ENCODE peak calls at places on chromosomes 12 and 14, in seven cellular contexts. B is kidney epithelial cell, M is fibroblast of the aortic adventitia, Q is AG04450, V is fibroblast of mammary gland, L is fibroblast of lung, T is GM12878. C is an unnamed sample.

GRCh38 chr12:38625306-38625705 is 280.1 kb downstream of the CPNE8 start:
- DNase-seq in B (no peak), M (no peak), Q (no peak), V (no peak), L (no peak), T (no peak), C (no peak)

GRCh38 chr12:108561852-108562347 is 496 bp upstream of the ISCU start:
- DNase-seq in B (no peak), M (no peak), Q (no peak), V (no peak), L (peak), T (no peak), C (no peak)

GRCh38 chr14:95679995-95680735 is 6.1 kb upstream of the TCL1B start:
- DNase-seq in B (no peak), M (no peak), Q (no peak), V (no peak), L (no peak), T (no peak), C (no peak)

GRCh38 chr12:132450391-132451171 is 39.4 kb upstream of the FBRSL1 start:
- DNase-seq in B (no peak), M (no peak), Q (no peak), V (no peak), L (no peak), T (no peak), C (no peak)

GRCh38 chr12:45644521-45644920 is 85.0 kb upstream of the ARID2 start:
- DNase-seq in B (no peak), M (peak), Q (no peak), V (peak), L (peak), T (no peak), C (peak)

GRCh38 chr12:30999723-31000122 is 73.2 kb downstream of the TSPAN11 start:
- DNase-seq in B (no peak), M (no peak), Q (no peak), V (no peak), L (no peak), T (no peak), C (no peak)

GRCh38 chr14:24726480-24726879 is 92.5 kb upstream of the GZMB start:
- DNase-seq in B (no peak), M (no peak), Q (no peak), V (no peak), L (no peak), T (no peak), C (no peak)

GRCh38 chr12:23561536-23561935 is 387.9 kb downstream of the SOX5 start:
- DNase-seq in B (no peak), M (no peak), Q (no peak), V (no peak), L (no peak), T (no peak), C (no peak)

GRCh38 chr14:27242874-27243273 is 645.0 kb upstream of the NOVA1 start:
- DNase-seq in B (no peak), M (no peak), Q (no peak), V (peak), L (no peak), T (no peak), C (peak)

GRCh38 chr12:45762185-45763110 is 32.9 kb downstream of the ARID2 start:
- DNase-seq in B (peak), M (peak), Q (peak), V (peak), L (peak), T (no peak), C (peak)

GRCh38 chr12:120230326-120230973 is 29.5 kb upstream of the RPLP0 start:
- DNase-seq in B (peak), M (peak), Q (peak), V (peak), L (peak), T (no peak), C (peak)

GRCh38 chr12:5379737-5380496 is 52.0 kb upstream of the NTF3 start:
- DNase-seq in B (peak), M (no peak), Q (no peak), V (no peak), L (no peak), T (peak), C (no peak)

GRCh38 chr14:37585101-37585479 is 10.0 kb downstream of the FOXA1 start:
- DNase-seq in B (no peak), M (no peak), Q (no peak), V (no peak), L (no peak), T (no peak), C (no peak)

GRCh38 chr12:71810905-71811304 is 28.7 kb upstream of the TBC1D15 start:
- DNase-seq in B (no peak), M (peak), Q (no peak), V (peak), L (no peak), T (no peak), C (no peak)

GRCh38 chr14:105153739-105154475 is 14.7 kb downstream of the JAG2 start:
- DNase-seq in B (no peak), M (no peak), Q (no peak), V (no peak), L (no peak), T (no peak), C (no peak)

GRCh38 chr12:100716949-100717732 is 77.4 kb upstream of the ANO4 start:
- DNase-seq in B (no peak), M (no peak), Q (no peak), V (peak), L (peak), T (no peak), C (peak)

GRCh38 chr14:29773990-29774389 is 153.7 kb downstream of the PRKD1 start:
- DNase-seq in B (no peak), M (no peak), Q (no peak), V (no peak), L (no peak), T (no peak), C (no peak)

GRCh38 chr12:119180380-119181040 is 1.8 kb downstream of the HSPB8 start:
- DNase-seq in B (no peak), M (peak), Q (no peak), V (peak), L (peak), T (no peak), C (peak)

GRCh38 chr12:71536279-71536938 is 96.8 kb downstream of the LGR5 start:
- DNase-seq in B (no peak), M (no peak), Q (no peak), V (no peak), L (no peak), T (no peak), C (no peak)

GRCh38 chr12:111430418-111431353 is 25.0 kb downstream of the SH2B3 start:
- DNase-seq in B (no peak), M (no peak), Q (no peak), V (no peak), L (no peak), T (no peak), C (no peak)

GRCh38 chr12:32522322-32523221 is 123.2 kb downstream of the FGD4 start:
- DNase-seq in B (no peak), M (peak), Q (no peak), V (no peak), L (peak), T (peak), C (no peak)

GRCh38 chr14:106737025-106737424 is 1210.6 kb downstream of the TMEM121 start:
- DNase-seq in B (no peak), M (no peak), Q (no peak), V (no peak), L (no peak), T (no peak), C (no peak)

GRCh38 chr12:26122681-26123481 is 2.0 kb downstream of the BHLHE41 start:
- DNase-seq in B (peak), M (peak), Q (no peak), V (peak), L (peak), T (no peak), C (peak)
- TF ChIP-seq CTCF in B (peak), M (peak), Q (peak), V (peak), L (peak), T (peak), C (peak)

GRCh38 chr14:50347521-50347920 is 35.4 kb downstream of the DMAC2L start:
- DNase-seq in B (no peak), M (peak), Q (no peak), V (peak), L (peak), T (no peak), C (peak)

GRCh38 chr14:50344831-50345563 is 32.9 kb downstream of the DMAC2L start:
- DNase-seq in B (no peak), M (no peak), Q (no peak), V (no peak), L (no peak), T (no peak), C (peak)

GRCh38 chr14:50351016-50351415 is 38.9 kb downstream of the DMAC2L start:
- DNase-seq in B (no peak), M (no peak), Q (no peak), V (peak), L (peak), T (no peak), C (no peak)

GRCh38 chr14:50345891-50346422 is 33.8 kb downstream of the DMAC2L start:
- DNase-seq in B (no peak), M (no peak), Q (no peak), V (no peak), L (no peak), T (no peak), C (no peak)

DNA sequence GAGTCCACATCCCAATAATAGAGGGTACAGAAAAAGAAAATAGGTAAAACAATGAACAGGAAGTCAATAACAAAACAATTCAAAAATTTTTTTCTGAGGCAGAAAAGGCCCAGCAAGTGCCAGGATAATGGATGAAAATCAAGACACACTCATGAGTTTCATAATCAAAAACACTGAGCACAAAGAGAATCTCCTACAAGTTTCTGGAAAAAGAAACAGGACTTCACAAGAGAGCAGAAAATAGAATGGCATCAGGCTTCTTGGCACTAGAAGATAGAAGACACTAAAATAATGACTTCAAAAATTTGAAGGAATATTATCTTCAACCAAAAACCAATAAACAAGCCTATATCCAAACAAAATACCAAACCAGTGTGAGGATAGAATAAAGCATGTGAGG is 36.8 kb downstream of the DMAC2L start:
- DNase-seq in B (no peak), M (no peak), Q (no peak), V (no peak), L (no peak), T (no peak), C (no peak)
- H3K4me3 ChIP-seq in B (no peak), M (no peak), Q (no peak), V (no peak), L (no peak), T (no peak), C (no peak)

DNA sequence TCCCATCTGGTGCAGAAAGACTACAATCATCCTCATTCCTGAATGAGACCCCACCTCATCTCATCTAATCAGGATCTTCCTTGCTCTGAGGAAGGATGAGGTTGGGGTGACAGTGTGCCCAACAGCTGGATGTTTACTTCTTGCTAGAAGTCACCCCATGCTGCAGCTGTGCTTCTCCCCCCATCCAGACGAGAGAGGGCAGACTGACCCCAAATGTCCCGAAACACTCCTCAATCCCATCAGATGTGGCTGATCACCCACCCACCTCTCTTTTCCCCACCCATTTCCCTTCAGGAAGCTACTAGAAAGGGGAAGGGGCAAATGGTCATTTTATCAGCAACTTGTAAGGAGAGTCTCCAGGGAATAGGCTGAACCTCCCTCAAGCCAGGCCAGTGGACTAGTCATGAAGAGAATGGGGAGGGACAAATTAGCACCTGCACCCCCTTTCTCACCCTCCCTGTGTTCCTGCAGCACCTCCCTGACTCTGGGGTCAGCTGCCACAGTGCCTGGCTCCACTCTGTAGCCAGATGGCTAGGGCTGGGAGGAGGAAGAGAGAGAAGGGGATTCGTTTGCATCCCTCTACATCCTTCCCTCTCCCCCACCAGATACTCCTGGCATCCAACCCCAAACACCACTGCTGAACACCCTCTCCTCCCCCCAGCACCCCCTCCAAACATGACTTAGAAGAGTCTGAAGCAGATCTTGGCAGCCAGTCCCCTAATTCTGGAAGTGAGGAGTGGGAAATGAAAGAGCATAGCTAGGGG is 2.8 kb upstream of the BAZ2A start:
- DNase-seq in B (no peak), M (no peak), Q (no peak), V (peak), L (no peak), T (no peak), C (peak)
- TF ChIP-seq CTCF in B (no peak), M (no peak), Q (no peak), V (no peak), L (no peak), T (no peak), C (no peak)

DNA sequence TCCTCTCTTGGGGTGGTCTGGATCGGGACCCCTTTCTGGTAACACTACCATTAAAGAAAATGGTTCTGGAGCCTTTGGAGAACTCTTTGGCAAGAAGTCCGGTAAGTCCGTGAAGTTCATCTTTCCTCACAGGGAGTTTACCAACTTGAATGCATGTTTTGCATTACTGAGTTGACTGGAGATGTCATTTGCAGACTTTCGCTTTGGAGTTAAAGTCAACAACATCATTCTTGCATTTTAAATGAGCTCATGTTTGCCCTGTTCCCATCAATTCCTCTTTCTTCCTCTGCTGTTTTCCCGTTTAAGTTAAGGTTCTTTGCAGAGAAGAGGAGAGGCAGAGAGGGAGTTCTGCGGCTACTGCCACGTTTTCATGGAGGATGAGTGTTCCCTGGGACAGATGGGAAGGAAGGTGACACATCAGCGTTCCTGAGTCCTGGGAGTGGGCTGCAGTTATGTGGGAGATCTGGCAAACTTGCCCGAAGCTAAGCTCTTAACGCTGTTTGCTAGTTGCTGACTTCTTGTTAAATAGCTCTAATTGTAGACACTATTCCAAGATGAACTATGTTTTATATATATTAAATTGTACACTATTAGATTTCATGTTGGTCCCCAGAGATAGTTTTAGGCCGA is 18.8 kb upstream of the PRICKLE1 start:
- DNase-seq in B (no peak), M (no peak), Q (no peak), V (no peak), L (no peak), T (no peak), C (no peak)
- H3K4me3 ChIP-seq in B (no peak), M (no peak), Q (no peak), V (no peak), L (no peak), T (no peak), C (no peak)

GRCh38 chr12:62832528-62832927 is 102.4 kb downstream of the PPM1H start:
- DNase-seq in B (no peak), M (no peak), Q (no peak), V (no peak), L (no peak), T (no peak), C (no peak)

GRCh38 chr12:62832027-62832426 is 102.9 kb downstream of the PPM1H start:
- DNase-seq in B (no peak), M (no peak), Q (no peak), V (no peak), L (no peak), T (no peak), C (no peak)

GRCh38 chr12:62827855-62828254 is 107.1 kb downstream of the PPM1H start:
- DNase-seq in B (no peak), M (no peak), Q (no peak), V (no peak), L (no peak), T (no peak), C (no peak)

DNA sequence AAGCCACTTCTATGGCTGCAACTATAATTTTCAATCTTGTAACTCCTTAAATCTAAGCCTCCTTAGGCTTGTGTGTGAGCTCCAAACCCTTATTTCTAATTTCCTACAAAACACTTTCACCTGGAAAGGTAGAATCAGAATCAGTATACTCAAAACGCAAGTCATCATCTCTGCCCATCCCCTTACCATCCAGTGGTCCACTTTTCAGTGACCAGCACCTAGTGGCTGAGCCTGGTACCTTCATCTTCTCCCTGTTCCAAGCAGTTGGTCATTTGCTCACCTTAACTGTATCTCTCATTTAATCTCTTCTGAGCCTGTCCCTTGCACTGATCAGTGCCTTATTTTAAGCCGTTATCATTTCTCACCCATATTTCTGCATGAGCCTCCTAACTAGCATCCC is 107.9 kb downstream of the PPM1H start:
- DNase-seq in B (no peak), M (no peak), Q (no peak), V (no peak), L (no peak), T (no peak), C (no peak)
- TF ChIP-seq CTCF in B (no peak), M (peak), Q (peak), V (peak), L (no peak), T (no peak), C (peak)